ENCODE peak calls at places on chromosomes 2 and 18, in five cellular contexts. One of them, this sample, is unnamed. For H4K20me1, the result is how much of the 10 kb centered on the place peaks cover.

GRCh38 chr2:8662239-8662879 is 19.5 kb upstream of the ID2 start:
- DNase-seq in MM.1S: no peak
- DNase-seq in HCT116: peak
- DNase-seq in mammary epithelial cell: peak
- DNase-seq in DND-41: no peak
- DNase-seq in this sample: peak

GRCh38 chr2:108949316-108950299 is 39.4 kb downstream of the EDAR start:
- DNase-seq in MM.1S: no peak
- DNase-seq in HCT116: no peak
- DNase-seq in mammary epithelial cell: no peak
- DNase-seq in DND-41: no peak
- DNase-seq in this sample: no peak

GRCh38 chr2:201200345-201200744 is 17.4 kb downstream of the CASP10 start:
- DNase-seq in MM.1S: no peak
- DNase-seq in HCT116: no peak
- DNase-seq in mammary epithelial cell: no peak
- DNase-seq in DND-41: no peak
- DNase-seq in this sample: no peak

GRCh38 chr18:8424917-8425725 is 184.1 kb upstream of the RAB12 start:
- DNase-seq in MM.1S: no peak
- DNase-seq in HCT116: peak
- DNase-seq in mammary epithelial cell: peak
- DNase-seq in DND-41: no peak
- DNase-seq in this sample: peak

GRCh38 chr2:114089636-114090325 is 199.9 kb downstream of the ACTR3 start:
- DNase-seq in MM.1S: no peak
- DNase-seq in HCT116: no peak
- DNase-seq in mammary epithelial cell: no peak
- DNase-seq in DND-41: no peak
- DNase-seq in this sample: peak

GRCh38 chr2:240893363-240893828 is 2.6 kb downstream of the MAB21L4 start:
- DNase-seq in MM.1S: no peak
- DNase-seq in HCT116: peak
- DNase-seq in mammary epithelial cell: peak
- DNase-seq in DND-41: no peak
- DNase-seq in this sample: peak

GRCh38 chr18:75211002-75211621 is 515 bp downstream of the TSHZ1 start:
- DNase-seq in MM.1S: peak
- DNase-seq in HCT116: no peak
- DNase-seq in mammary epithelial cell: peak
- DNase-seq in DND-41: peak
- DNase-seq in this sample: peak

GRCh38 chr2:197306691-197307030 is 3.9 kb downstream of the ANKRD44 start:
- DNase-seq in MM.1S: peak
- DNase-seq in HCT116: no peak
- DNase-seq in mammary epithelial cell: peak
- DNase-seq in DND-41: peak
- DNase-seq in this sample: peak

GRCh38 chr2:201709747-201710146 is 11.3 kb upstream of the MPP4 start:
- DNase-seq in MM.1S: no peak
- DNase-seq in HCT116: no peak
- DNase-seq in mammary epithelial cell: peak
- DNase-seq in DND-41: no peak
- DNase-seq in this sample: no peak

GRCh38 chr2:191030521-191031154 is 16.7 kb upstream of the STAT1 start:
- DNase-seq in MM.1S: peak
- DNase-seq in HCT116: no peak
- DNase-seq in mammary epithelial cell: no peak
- DNase-seq in DND-41: peak
- DNase-seq in this sample: peak

GRCh38 chr18:36622610-36623009 is 206.2 kb downstream of the TPGS2 start:
- DNase-seq in MM.1S: no peak
- DNase-seq in HCT116: no peak
- DNase-seq in mammary epithelial cell: no peak
- DNase-seq in DND-41: no peak
- DNase-seq in this sample: no peak

GRCh38 chr2:187918996-187919821 is 365.0 kb upstream of the TFPI start:
- DNase-seq in MM.1S: no peak
- DNase-seq in HCT116: no peak
- DNase-seq in mammary epithelial cell: no peak
- DNase-seq in DND-41: no peak
- DNase-seq in this sample: no peak

GRCh38 chr2:121316986-121317385 is 32.0 kb upstream of the TFCP2L1 start:
- DNase-seq in MM.1S: no peak
- DNase-seq in HCT116: no peak
- DNase-seq in mammary epithelial cell: no peak
- DNase-seq in DND-41: no peak
- DNase-seq in this sample: no peak

GRCh38 chr18:13338318-13338717 is 119.8 kb downstream of the LDLRAD4 start:
- DNase-seq in MM.1S: no peak
- DNase-seq in HCT116: no peak
- DNase-seq in mammary epithelial cell: no peak
- DNase-seq in DND-41: no peak
- DNase-seq in this sample: no peak

GRCh38 chr2:237432484-237433092 is 18.6 kb upstream of the COL6A3 start:
- DNase-seq in MM.1S: no peak
- DNase-seq in HCT116: peak
- DNase-seq in mammary epithelial cell: peak
- DNase-seq in DND-41: no peak
- DNase-seq in this sample: peak

GRCh38 chr18:27250471-27250870 is 65.4 kb upstream of the CHST9 start:
- DNase-seq in MM.1S: no peak
- DNase-seq in HCT116: no peak
- DNase-seq in mammary epithelial cell: no peak
- DNase-seq in DND-41: no peak
- DNase-seq in this sample: no peak

GRCh38 chr2:218217366-218218309 is 649 bp downstream of the ARPC2 start:
- DNase-seq in MM.1S: peak
- DNase-seq in HCT116: no peak
- DNase-seq in mammary epithelial cell: peak
- DNase-seq in DND-41: peak
- DNase-seq in this sample: peak

GRCh38 chr2:38093503-38093902 is 17.6 kb upstream of the CYP1B1 start:
- DNase-seq in MM.1S: no peak
- DNase-seq in HCT116: no peak
- DNase-seq in mammary epithelial cell: no peak
- DNase-seq in DND-41: no peak
- DNase-seq in this sample: peak

GRCh38 chr2:213237251-213237650 is 47.0 kb upstream of the SPAG16 start:
- DNase-seq in MM.1S: no peak
- DNase-seq in HCT116: no peak
- DNase-seq in mammary epithelial cell: no peak
- DNase-seq in DND-41: no peak
- DNase-seq in this sample: no peak

GRCh38 chr2:101732773-101733256 is 35.3 kb downstream of the MAP4K4 start:
- DNase-seq in MM.1S: no peak
- DNase-seq in HCT116: no peak
- DNase-seq in mammary epithelial cell: no peak
- DNase-seq in DND-41: no peak
- DNase-seq in this sample: no peak
- H4K20me1 ChIP-seq in MM.1S: under half
- H4K20me1 ChIP-seq in HCT116: under half
- H4K20me1 ChIP-seq in mammary epithelial cell: under half
- H4K20me1 ChIP-seq in DND-41: half or more
- H4K20me1 ChIP-seq in this sample: under half

GRCh38 chr2:172735646-172736418 is at the start of gene RAPGEF4:
- DNase-seq in MM.1S: no peak
- DNase-seq in HCT116: no peak
- DNase-seq in mammary epithelial cell: no peak
- DNase-seq in DND-41: no peak
- DNase-seq in this sample: peak
- TF ChIP-seq EZH2 in MM.1S: no peak
- TF ChIP-seq EZH2 in HCT116: no peak
- TF ChIP-seq EZH2 in mammary epithelial cell: no peak
- TF ChIP-seq EZH2 in DND-41: no peak
- TF ChIP-seq EZH2 in this sample: peak

GRCh38 chr2:235552671-235553070 is 58.8 kb downstream of the AGAP1 start:
- DNase-seq in MM.1S: peak
- DNase-seq in HCT116: no peak
- DNase-seq in mammary epithelial cell: no peak
- DNase-seq in DND-41: no peak
- DNase-seq in this sample: no peak
- H4K20me1 ChIP-seq in MM.1S: under half
- H4K20me1 ChIP-seq in HCT116: under half
- H4K20me1 ChIP-seq in mammary epithelial cell: under half
- H4K20me1 ChIP-seq in DND-41: under half
- H4K20me1 ChIP-seq in this sample: under half

DNA sequence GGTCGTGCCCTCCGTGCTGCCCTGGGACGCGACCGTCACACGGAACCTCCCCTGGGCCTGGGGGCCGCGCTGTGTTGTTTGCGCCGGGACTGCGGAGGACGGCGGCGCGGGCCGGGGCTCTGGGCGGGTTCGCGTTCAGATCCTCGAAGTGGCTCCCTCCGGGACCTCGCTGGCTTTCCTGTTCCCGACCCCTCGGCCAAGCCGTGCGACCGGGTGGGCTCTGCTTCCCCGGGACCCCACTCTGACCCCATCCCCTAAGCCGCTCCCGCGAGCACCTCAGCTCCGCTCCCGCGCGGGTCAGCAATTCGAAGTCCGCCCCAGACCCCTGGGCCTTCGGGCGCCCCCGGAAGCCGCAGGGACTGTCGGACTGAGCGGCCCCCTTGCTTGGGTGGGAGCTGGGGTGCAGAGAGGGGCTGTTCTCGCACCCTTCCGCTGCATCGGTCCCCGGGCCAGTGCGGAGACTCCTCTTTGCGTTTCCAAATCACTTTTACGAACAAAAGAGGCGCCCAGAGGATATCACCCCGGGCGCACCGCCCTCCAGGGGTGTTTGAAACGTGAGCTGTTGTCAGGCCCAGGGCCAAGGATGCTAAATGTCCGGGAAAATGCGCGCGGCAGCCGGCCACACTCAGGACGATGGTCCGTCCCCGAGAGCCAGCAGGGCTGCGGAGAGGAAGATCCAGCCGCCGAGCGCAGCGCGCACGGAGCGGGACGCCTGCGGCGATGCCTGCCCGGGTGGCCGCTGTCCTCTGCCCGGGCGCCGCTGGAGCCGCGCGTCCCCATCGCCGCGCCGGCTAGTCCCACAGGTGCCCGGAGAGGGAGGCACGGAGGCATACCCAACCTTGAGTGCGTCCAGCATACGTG is 73.5 kb downstream of the ZCCHC2 start:
- DNase-seq in MM.1S: no peak
- DNase-seq in HCT116: no peak
- DNase-seq in mammary epithelial cell: peak
- DNase-seq in DND-41: no peak
- DNase-seq in this sample: peak
- TF ChIP-seq EZH2 in MM.1S: no peak
- TF ChIP-seq EZH2 in HCT116: no peak
- TF ChIP-seq EZH2 in mammary epithelial cell: peak
- TF ChIP-seq EZH2 in DND-41: no peak
- TF ChIP-seq EZH2 in this sample: no peak

GRCh38 chr2:70248145-70248809 is at the start of gene TIA1:
- DNase-seq in MM.1S: peak
- DNase-seq in HCT116: peak
- DNase-seq in mammary epithelial cell: peak
- DNase-seq in DND-41: peak
- DNase-seq in this sample: peak
- H4K20me1 ChIP-seq in MM.1S: under half
- H4K20me1 ChIP-seq in HCT116: under half
- H4K20me1 ChIP-seq in mammary epithelial cell: under half
- H4K20me1 ChIP-seq in DND-41: under half
- H4K20me1 ChIP-seq in this sample: under half

GRCh38 chr2:30232801-30233130 is 1.4 kb downstream of the LBH start:
- DNase-seq in MM.1S: no peak
- DNase-seq in HCT116: no peak
- DNase-seq in mammary epithelial cell: no peak
- DNase-seq in DND-41: peak
- DNase-seq in this sample: no peak
- TF ChIP-seq EZH2 in MM.1S: no peak
- TF ChIP-seq EZH2 in HCT116: no peak
- TF ChIP-seq EZH2 in mammary epithelial cell: peak
- TF ChIP-seq EZH2 in DND-41: no peak
- TF ChIP-seq EZH2 in this sample: no peak

This sample was measured in GM23248.